ENCODE peak calls at places on chromosomes 1 and 21, in ten cellular contexts. Y is stimulated activated CD4-positive, alpha-beta T cell treated with anti-CD3 and anti-CD28 coated beads, Interleukin-4, amount 100 ng/mL, for 24 hours; Z is neural crest cell; C is activated CD8-positive, alpha-beta memory T cell treated with anti-CD3 and anti-CD28 coated beads, Interleukin-2, amount 50 U/mL, for 4 hours; X is NCI-H524 treated with DMSO at 0.1 percent for 48 hours; K is astrocyte of the spinal cord; T is AG04450; I is fibroblast of villous mesenchyme; A is H4; P is activated CD4-positive, alpha-beta T cell treated with anti-CD3 and anti-CD28 coated beads for 24 hours. Q is an unnamed sample.

GRCh38 chr1:18592368-18592767 is 38.3 kb upstream of the PAX7 start:
- DNase-seq in Z (no peak), K (no peak), A (no peak), X (no peak), P (no peak), Y (no peak), C (no peak), T (no peak), I (no peak), Q (no peak)

GRCh38 chr1:236338096-236338495 is 56.0 kb upstream of the EDARADD start:
- DNase-seq in T (no peak), I (peak), X (no peak), A (no peak), K (no peak), P (no peak), C (no peak), Y (no peak), Z (no peak), Q (no peak)

GRCh38 chr1:114448370-114448769 is 62.6 kb downstream of the TRIM33 start:
- DNase-seq in K (no peak), T (no peak), X (no peak), A (no peak), Z (no peak), C (no peak), Y (no peak), P (no peak), I (no peak), Q (no peak)

GRCh38 chr1:20112279-20113000 is 6.9 kb downstream of the PLA2G2D start:
- DNase-seq in X (peak), A (no peak), I (no peak), K (no peak), P (no peak), T (no peak), C (no peak), Y (no peak), Z (no peak), Q (no peak)

GRCh38 chr1:162956922-162957321 is 95.9 kb upstream of the CCDC190 start:
- DNase-seq in X (no peak), I (peak), Y (no peak), P (no peak), K (no peak), A (no peak), T (no peak), C (no peak), Z (no peak), Q (no peak)

GRCh38 chr1:82001345-82001744 is 200.6 kb downstream of the ADGRL2 start:
- DNase-seq in I (no peak), X (no peak), Z (no peak), A (no peak), K (no peak), C (no peak), T (no peak), P (no peak), Y (no peak), Q (no peak)

GRCh38 chr1:196997428-196997827 is 20.1 kb downstream of the CFHR5 start:
- DNase-seq in X (no peak), K (peak), P (no peak), T (no peak), Z (no peak), Y (no peak), C (no peak), A (no peak), I (peak), Q (no peak)

GRCh38 chr1:84611796-84612195 is 37.6 kb upstream of the CTBS start:
- DNase-seq in Z (no peak), K (peak), P (no peak), I (peak), X (no peak), A (no peak), Y (no peak), C (no peak), T (no peak), Q (no peak)

GRCh38 chr21:46150073-46150472 is 5.3 kb downstream of the FTCD start:
- DNase-seq in P (no peak), Z (no peak), I (no peak), C (peak), Y (no peak), T (no peak), A (no peak), X (no peak), K (no peak), Q (no peak)

GRCh38 chr1:36941579-36941978 is 92.7 kb downstream of the GRIK3 start:
- DNase-seq in Z (no peak), C (no peak), X (no peak), T (no peak), Y (no peak), A (no peak), P (no peak), I (no peak), K (no peak), Q (no peak)

GRCh38 chr1:235763962-235764361 is 102.7 kb downstream of the LYST start:
- DNase-seq in P (no peak), T (no peak), I (no peak), X (no peak), Y (peak), K (no peak), Z (no peak), C (no peak), A (no peak), Q (no peak)

GRCh38 chr1:205921559-205921887 is 21.7 kb downstream of the SLC26A9 start:
- DNase-seq in P (no peak), I (no peak), X (no peak), T (no peak), K (no peak), A (no peak), Z (no peak), C (no peak), Y (no peak), Q (no peak)

GRCh38 chr1:77387553-77387952 is 105.7 kb downstream of the AK5 start:
- DNase-seq in A (no peak), K (no peak), I (no peak), P (no peak), T (no peak), Z (no peak), X (no peak), Y (no peak), C (no peak), Q (no peak)

GRCh38 chr1:229028509-229028908 is 242.4 kb upstream of the RAB4A start:
- DNase-seq in C (no peak), P (no peak), X (peak), K (no peak), I (no peak), A (no peak), T (no peak), Y (no peak), Z (no peak), Q (no peak)

Q was measured in stimulated activated effector memory CD8-positive, alpha-beta T cell treated with anti-CD3 and anti-CD28 coated beads, Interleukin-12 subunit alpha, Interleukin-12 subunit beta, amount 100 ng/mL, for 72 hours.